ENCODE peak calls at places on chromosomes 1 and 21, in seven cellular contexts. C is H9, D is H1, O is mesendoderm, Y is IMR-90, U is neuronal stem cell, F is trophoblast cell. J is an unnamed sample.

GRCh38 chr1:179253286-179253972 is 24.0 kb upstream of the ABL2 start:
- DNase-seq in U (no peak), F (no peak), D (no peak), O (no peak), C (no peak), Y (peak), J (peak)

GRCh38 chr1:211487672-211488208 is 4.2 kb downstream of the RD3 start:
- DNase-seq in C (no peak), D (no peak), Y (no peak), U (no peak), F (no peak), O (no peak), J (no peak)

GRCh38 chr1:155125946-155126493 is 1.7 kb upstream of the EFNA1 start:
- DNase-seq in U (peak), D (no peak), C (peak), O (peak), Y (no peak), F (no peak), J (peak)

GRCh38 chr1:227333423-227333822 is 15.1 kb upstream of the CDC42BPA start:
- DNase-seq in O (no peak), C (no peak), Y (no peak), U (no peak), D (no peak), F (no peak), J (no peak)

GRCh38 chr1:203926025-203926540 is 64.7 kb downstream of the SNRPE start:
- DNase-seq in F (peak), D (no peak), Y (peak), O (no peak), C (no peak), U (no peak), J (peak)

GRCh38 chr1:44907909-44908308 is 64.9 kb upstream of the PTCH2 start:
- DNase-seq in C (no peak), U (no peak), D (no peak), F (no peak), O (no peak), Y (no peak), J (no peak)

GRCh38 chr1:117710710-117711109 is 104.9 kb downstream of the TENT5C start:
- DNase-seq in D (no peak), C (peak), U (no peak), O (peak), Y (no peak), F (peak), J (no peak)

GRCh38 chr1:7408771-7409150 is 362.3 kb upstream of the VAMP3 start:
- DNase-seq in Y (no peak), F (no peak), O (no peak), U (no peak), D (no peak), C (peak), J (no peak)

GRCh38 chr1:5896706-5897105 is 95.5 kb downstream of the NPHP4 start:
- DNase-seq in F (no peak), Y (no peak), U (peak), O (peak), D (no peak), C (peak), J (no peak)

GRCh38 chr1:222251813-222252212 is 296.1 kb downstream of the HHIPL2 start:
- DNase-seq in C (no peak), D (no peak), F (no peak), U (no peak), O (no peak), Y (no peak), J (no peak)

GRCh38 chr1:205015241-205015640 is 27.8 kb upstream of the CNTN2 start:
- DNase-seq in U (no peak), D (no peak), Y (no peak), F (no peak), O (no peak), C (no peak), J (no peak)

GRCh38 chr1:26848947-26849774 is 13.8 kb upstream of the SFN start:
- DNase-seq in Y (peak), F (no peak), C (no peak), D (no peak), O (no peak), U (no peak), J (peak)

GRCh38 chr1:36160949-36161485 is 5.1 kb downstream of the MAP7D1 start:
- DNase-seq in Y (peak), F (no peak), U (no peak), O (peak), D (no peak), C (peak), J (peak)

GRCh38 chr1:34896612-34897011 is 32.8 kb downstream of the DLGAP3 start:
- DNase-seq in D (no peak), Y (no peak), C (no peak), U (no peak), F (peak), O (no peak), J (no peak)

DNA sequence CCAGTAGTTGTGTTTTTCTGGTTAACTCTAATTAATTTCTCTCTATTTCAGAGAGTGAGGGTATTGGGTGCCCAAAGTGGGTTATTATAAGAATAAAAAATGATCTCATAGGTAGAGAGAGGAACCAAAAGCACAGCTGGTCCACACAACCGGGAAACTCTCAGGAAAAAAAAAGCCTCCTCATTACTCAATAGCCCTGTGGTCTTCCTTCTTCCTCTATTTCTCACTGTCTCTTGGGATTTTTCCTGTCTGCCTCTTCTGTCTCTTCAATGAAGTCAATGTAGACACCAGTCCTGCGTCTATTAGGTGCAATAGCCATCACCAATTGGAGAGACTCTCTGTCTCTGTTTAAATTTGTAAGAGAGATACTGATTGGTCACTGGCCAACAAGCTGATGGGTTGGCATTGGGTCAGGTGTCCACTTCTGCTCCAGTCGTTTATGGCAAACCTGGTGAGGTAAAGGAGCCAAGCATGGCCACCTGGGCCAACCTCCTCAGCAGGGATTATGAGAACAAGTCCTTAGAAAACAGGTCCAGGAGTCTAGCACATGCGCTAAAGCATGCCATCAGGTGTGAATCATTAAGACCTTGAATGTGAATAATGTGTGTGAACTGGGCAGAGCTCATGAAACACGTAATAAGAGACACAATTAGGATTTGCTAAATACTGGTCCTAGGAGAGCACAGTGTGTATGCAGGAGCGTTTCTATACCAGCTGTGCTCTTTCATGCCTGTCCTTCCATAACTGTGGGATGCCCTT is 443.0 kb upstream of the RUNX1 start:
- DNase-seq in O (no peak), U (no peak), Y (no peak), C (no peak), D (no peak), F (peak), J (no peak)
- H2BK120ac ChIP-seq in O (no peak), U (no peak), Y (no peak), C (no peak), D (no peak), F (no peak), J (no peak)

DNA sequence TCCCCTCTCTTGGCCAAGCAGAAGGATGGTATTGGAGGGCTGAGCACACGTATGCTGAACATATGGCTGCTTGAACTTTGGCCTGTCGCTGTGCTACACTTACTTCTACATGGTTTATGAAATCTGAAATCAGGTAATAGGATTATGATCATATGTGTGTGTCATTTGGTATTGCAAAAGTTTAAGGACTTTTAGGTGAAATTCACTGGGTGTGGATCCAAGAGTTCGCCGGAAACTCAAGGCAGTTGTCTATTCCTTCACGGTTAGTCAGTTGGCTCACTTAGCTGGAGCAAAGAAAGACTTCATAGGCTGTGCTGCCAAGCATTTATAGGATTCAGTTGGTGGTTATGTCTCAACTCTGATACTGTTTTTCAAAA is 918 bp downstream of the UAP1 start:
- DNase-seq in O (peak), U (no peak), D (no peak), Y (peak), F (peak), C (no peak), J (peak)
- H3K9ac ChIP-seq in O (peak), U (no peak), D (no peak), Y (peak), F (no peak), C (no peak), J (peak)

GRCh38 chr1:12625276-12625675 is 7.3 kb upstream of the DHRS3 start:
- DNase-seq in U (no peak), D (no peak), Y (no peak), C (no peak), F (no peak), O (no peak), J (no peak)

GRCh38 chr1:12627308-12627707 is 9.3 kb upstream of the DHRS3 start:
- DNase-seq in D (no peak), C (no peak), Y (no peak), U (no peak), O (no peak), F (no peak), J (no peak)

GRCh38 chr1:12629521-12629956 is 11.5 kb upstream of the DHRS3 start:
- DNase-seq in F (no peak), D (peak), O (peak), U (no peak), C (peak), Y (no peak), J (no peak)

GRCh38 chr1:12629974-12630760 is 12.2 kb upstream of the DHRS3 start:
- DNase-seq in O (no peak), U (no peak), F (no peak), Y (no peak), D (no peak), C (no peak), J (no peak)

GRCh38 chr1:12626888-12627287 is 8.9 kb upstream of the DHRS3 start:
- DNase-seq in C (no peak), Y (no peak), F (no peak), D (no peak), O (no peak), U (no peak), J (no peak)
- H3K4ac ChIP-seq in C (no peak), Y (no peak), F (no peak), D (no peak), O (no peak), U (no peak), J (no peak)

DNA sequence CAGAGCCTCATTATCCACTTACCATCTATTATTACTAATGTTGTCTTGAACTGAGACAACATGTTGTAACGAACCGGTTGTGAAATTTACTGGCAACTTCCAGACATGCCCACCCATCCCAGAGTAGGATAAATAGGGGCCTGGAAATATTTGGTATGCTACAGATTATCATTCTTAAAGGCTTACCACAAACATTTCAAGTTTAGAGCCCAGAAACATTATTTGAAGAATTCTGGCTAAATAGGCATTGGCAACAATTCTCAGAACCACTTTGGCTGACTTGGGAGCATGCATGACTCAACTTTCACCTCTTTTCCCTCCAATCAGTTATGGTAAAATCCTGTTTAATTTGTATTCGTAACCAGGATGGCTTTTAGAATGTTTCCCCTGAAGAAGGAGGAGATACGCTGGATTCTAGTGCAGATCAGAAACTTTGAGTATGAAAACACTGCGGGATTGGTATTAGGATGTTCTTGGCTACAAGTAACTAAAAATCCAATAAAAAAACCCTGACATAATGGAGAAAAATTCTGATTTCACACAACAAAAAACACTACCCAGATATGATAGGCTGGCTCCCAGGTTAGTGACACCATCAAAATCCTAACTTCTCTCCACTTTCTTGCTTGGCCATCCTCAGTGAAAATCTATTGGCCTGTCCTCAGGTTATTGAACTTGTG is 130.0 kb upstream of the SLC44A3 start:
- DNase-seq in O (no peak), D (no peak), C (no peak), U (no peak), Y (peak), F (peak), J (no peak)
- H2BK120ac ChIP-seq in O (no peak), D (no peak), C (no peak), U (no peak), Y (peak), F (no peak), J (no peak)

GRCh38 chr1:903721-904270 is 19.9 kb upstream of the SAMD11 start:
- DNase-seq in U (no peak), Y (no peak), D (no peak), C (peak), F (no peak), O (no peak), J (no peak)
- H3K9ac ChIP-seq in U (no peak), Y (no peak), D (no peak), C (no peak), F (no peak), O (no peak), J (peak)

GRCh38 chr1:62107923-62108322 is 86.7 kb upstream of the L1TD1 start:
- DNase-seq in U (no peak), D (no peak), C (no peak), F (no peak), Y (no peak), O (no peak), J (no peak)

GRCh38 chr1:62100442-62100841 is 94.2 kb upstream of the L1TD1 start:
- DNase-seq in C (no peak), D (no peak), F (no peak), Y (no peak), U (no peak), O (no peak), J (no peak)

GRCh38 chr1:62109124-62109523 is 85.5 kb upstream of the L1TD1 start:
- DNase-seq in C (no peak), F (no peak), D (no peak), U (no peak), Y (no peak), O (no peak), J (no peak)

GRCh38 chr1:62103880-62104279 is 90.8 kb upstream of the L1TD1 start:
- DNase-seq in Y (no peak), U (no peak), D (no peak), C (no peak), O (peak), F (no peak), J (no peak)
- H3K4ac ChIP-seq in Y (no peak), U (no peak), D (no peak), C (no peak), O (no peak), F (no peak), J (no peak)